ENCODE peak calls at places on chromosome 3, in six cellular contexts. One of them, this sample, is unnamed. For H3K4me1, the result is how much of the 10 kb centered on the place peaks cover.

GRCh38 chr3:157499342-157499963 is 3.8 kb downstream of the VEPH1 start:
- DNase-seq in left ventricle myocardium inferior: no peak
- DNase-seq in heart right ventricle: no peak
- DNase-seq in psoas muscle: peak
- DNase-seq in IMR-90: no peak
- DNase-seq in fibroblast of lung: no peak
- DNase-seq in this sample: peak

GRCh38 chr3:90015688-90016356 is 908.4 kb downstream of the EPHA3 start:
- DNase-seq in fibroblast of lung: peak
- DNase-seq in IMR-90: peak
- DNase-seq in heart right ventricle: peak
- DNase-seq in psoas muscle: no peak
- DNase-seq in left ventricle myocardium inferior: no peak
- DNase-seq in this sample: no peak

GRCh38 chr3:132417695-132418520 is 606 bp downstream of the DNAJC13 start:
- DNase-seq in psoas muscle: peak
- DNase-seq in left ventricle myocardium inferior: peak
- DNase-seq in IMR-90: peak
- DNase-seq in heart right ventricle: peak
- DNase-seq in fibroblast of lung: peak
- DNase-seq in this sample: peak

GRCh38 chr3:44762170-44762677 is 630 bp downstream of the KIF15 start:
- DNase-seq in psoas muscle: no peak
- DNase-seq in fibroblast of lung: peak
- DNase-seq in heart right ventricle: no peak
- DNase-seq in IMR-90: peak
- DNase-seq in left ventricle myocardium inferior: no peak
- DNase-seq in this sample: no peak

GRCh38 chr3:106256249-106256957 is 387.6 kb upstream of the CBLB start:
- DNase-seq in left ventricle myocardium inferior: no peak
- DNase-seq in IMR-90: no peak
- DNase-seq in psoas muscle: no peak
- DNase-seq in heart right ventricle: no peak
- DNase-seq in fibroblast of lung: no peak
- DNase-seq in this sample: no peak

GRCh38 chr3:4759689-4760312 is 219.4 kb upstream of the BHLHE40 start:
- DNase-seq in IMR-90: no peak
- DNase-seq in left ventricle myocardium inferior: no peak
- DNase-seq in heart right ventricle: no peak
- DNase-seq in psoas muscle: no peak
- DNase-seq in fibroblast of lung: no peak
- DNase-seq in this sample: no peak

GRCh38 chr3:130941793-130942192 is 47.9 kb downstream of the ATP2C1 start:
- DNase-seq in fibroblast of lung: no peak
- DNase-seq in heart right ventricle: no peak
- DNase-seq in left ventricle myocardium inferior: no peak
- DNase-seq in psoas muscle: no peak
- DNase-seq in IMR-90: peak
- DNase-seq in this sample: no peak

GRCh38 chr3:20040476-20041196 is 390 bp downstream of the KAT2B start:
- DNase-seq in left ventricle myocardium inferior: peak
- DNase-seq in fibroblast of lung: peak
- DNase-seq in IMR-90: peak
- DNase-seq in heart right ventricle: peak
- DNase-seq in psoas muscle: peak
- DNase-seq in this sample: peak

GRCh38 chr3:126472277-126473006 is 3.2 kb downstream of the ZXDC start:
- DNase-seq in IMR-90: peak
- DNase-seq in fibroblast of lung: peak
- DNase-seq in left ventricle myocardium inferior: peak
- DNase-seq in heart right ventricle: no peak
- DNase-seq in psoas muscle: peak
- DNase-seq in this sample: no peak

GRCh38 chr3:46472736-46473135 is 8.0 kb upstream of the LTF start:
- DNase-seq in psoas muscle: no peak
- DNase-seq in IMR-90: no peak
- DNase-seq in heart right ventricle: no peak
- DNase-seq in fibroblast of lung: no peak
- DNase-seq in left ventricle myocardium inferior: no peak
- DNase-seq in this sample: no peak

GRCh38 chr3:14243782-14244181 is 65.2 kb downstream of the LSM3 start:
- DNase-seq in fibroblast of lung: no peak
- DNase-seq in IMR-90: no peak
- DNase-seq in heart right ventricle: no peak
- DNase-seq in psoas muscle: no peak
- DNase-seq in left ventricle myocardium inferior: no peak
- DNase-seq in this sample: no peak

GRCh38 chr3:197528190-197528589 is 27.6 kb downstream of the BDH1 start:
- DNase-seq in IMR-90: no peak
- DNase-seq in heart right ventricle: no peak
- DNase-seq in left ventricle myocardium inferior: no peak
- DNase-seq in psoas muscle: no peak
- DNase-seq in fibroblast of lung: no peak
- DNase-seq in this sample: no peak

GRCh38 chr3:13887746-13888300 is 8.0 kb upstream of the WNT7A start:
- DNase-seq in IMR-90: no peak
- DNase-seq in heart right ventricle: no peak
- DNase-seq in left ventricle myocardium inferior: no peak
- DNase-seq in fibroblast of lung: no peak
- DNase-seq in psoas muscle: no peak
- DNase-seq in this sample: no peak

GRCh38 chr3:56102034-56102433 is 366.2 kb downstream of the ERC2 start:
- DNase-seq in left ventricle myocardium inferior: no peak
- DNase-seq in IMR-90: no peak
- DNase-seq in fibroblast of lung: no peak
- DNase-seq in psoas muscle: no peak
- DNase-seq in heart right ventricle: no peak
- DNase-seq in this sample: no peak

GRCh38 chr3:195850857-195851531 is 39.3 kb upstream of the MUC4 start:
- DNase-seq in fibroblast of lung: peak
- DNase-seq in IMR-90: peak
- DNase-seq in left ventricle myocardium inferior: peak
- DNase-seq in heart right ventricle: peak
- DNase-seq in psoas muscle: peak
- DNase-seq in this sample: peak

GRCh38 chr3:144060881-144061280 is 89.3 kb downstream of the DIPK2A start:
- DNase-seq in IMR-90: no peak
- DNase-seq in left ventricle myocardium inferior: no peak
- DNase-seq in heart right ventricle: no peak
- DNase-seq in psoas muscle: no peak
- DNase-seq in fibroblast of lung: no peak
- DNase-seq in this sample: no peak

DNA sequence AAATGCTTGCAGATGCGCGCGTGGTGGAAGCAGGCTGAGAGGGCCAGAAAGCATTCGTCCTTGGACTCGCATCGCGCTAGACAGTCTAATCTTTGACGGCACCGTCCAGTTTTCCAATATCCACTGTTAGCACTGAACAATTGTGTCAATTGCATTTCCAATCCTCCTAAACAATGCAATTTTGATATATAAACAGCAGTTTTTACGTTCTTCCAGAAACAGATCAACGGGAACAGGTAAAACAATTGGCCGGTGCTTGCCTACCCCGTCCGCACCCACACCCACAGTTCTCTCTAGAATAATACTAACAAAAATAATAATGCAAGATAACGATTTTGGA is 17.2 kb downstream of the CPN2 start:
- DNase-seq in left ventricle myocardium inferior: no peak
- DNase-seq in heart right ventricle: no peak
- DNase-seq in IMR-90: no peak
- DNase-seq in psoas muscle: no peak
- DNase-seq in fibroblast of lung: peak
- DNase-seq in this sample: no peak
- H3K4me3 ChIP-seq in left ventricle myocardium inferior: peak
- H3K4me3 ChIP-seq in heart right ventricle: no peak
- H3K4me3 ChIP-seq in IMR-90: no peak
- H3K4me3 ChIP-seq in psoas muscle: peak
- H3K4me3 ChIP-seq in fibroblast of lung: peak
- H3K4me3 ChIP-seq in this sample: peak

GRCh38 chr3:11832964-11833621 is 13.6 kb downstream of the TAMM41 start:
- DNase-seq in IMR-90: no peak
- DNase-seq in heart right ventricle: no peak
- DNase-seq in fibroblast of lung: no peak
- DNase-seq in left ventricle myocardium inferior: no peak
- DNase-seq in psoas muscle: no peak
- DNase-seq in this sample: peak

DNA sequence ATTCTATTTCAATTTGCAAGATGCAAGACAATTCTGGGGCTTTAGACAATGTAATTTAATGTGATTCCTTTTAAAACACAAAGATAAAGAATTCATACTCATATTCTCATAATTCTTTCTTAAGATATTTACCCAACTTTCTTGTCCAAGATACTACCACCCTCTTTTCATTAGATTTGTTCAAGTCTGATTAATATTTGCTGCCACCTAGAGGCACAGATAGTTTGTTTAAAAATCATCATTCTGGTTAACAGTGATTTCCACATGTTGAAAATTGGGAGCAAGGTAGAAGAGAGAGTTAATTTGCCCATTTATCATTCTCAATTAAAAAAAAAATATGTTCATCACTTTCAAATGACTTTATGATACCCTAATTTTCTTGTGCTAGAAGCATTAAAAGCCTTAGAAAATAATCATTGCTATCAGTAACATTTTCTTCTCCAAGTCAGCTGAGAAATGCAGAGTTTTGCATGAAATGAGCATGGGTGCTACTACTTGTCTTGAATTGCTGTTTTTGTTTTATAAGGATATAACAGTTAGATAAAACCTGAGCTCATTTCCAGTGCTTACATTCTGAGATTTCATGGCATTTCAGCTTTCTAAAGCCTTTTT is 11.6 kb downstream of the TAMM41 start:
- DNase-seq in heart right ventricle: no peak
- DNase-seq in left ventricle myocardium inferior: no peak
- DNase-seq in fibroblast of lung: peak
- DNase-seq in psoas muscle: no peak
- DNase-seq in IMR-90: peak
- DNase-seq in this sample: peak
- TF ChIP-seq CTCF in heart right ventricle: peak
- TF ChIP-seq CTCF in left ventricle myocardium inferior: peak
- TF ChIP-seq CTCF in fibroblast of lung: peak
- TF ChIP-seq CTCF in psoas muscle: peak
- TF ChIP-seq CTCF in IMR-90: peak
- TF ChIP-seq CTCF in this sample: peak

GRCh38 chr3:30614373-30614772 is 8.0 kb downstream of the TGFBR2 start:
- DNase-seq in IMR-90: no peak
- DNase-seq in left ventricle myocardium inferior: no peak
- DNase-seq in psoas muscle: no peak
- DNase-seq in fibroblast of lung: no peak
- DNase-seq in heart right ventricle: no peak
- DNase-seq in this sample: no peak
- H3K4me1 ChIP-seq in IMR-90: under half
- H3K4me1 ChIP-seq in left ventricle myocardium inferior: half or more
- H3K4me1 ChIP-seq in psoas muscle: half or more
- H3K4me1 ChIP-seq in fibroblast of lung: under half
- H3K4me1 ChIP-seq in heart right ventricle: half or more
- H3K4me1 ChIP-seq in this sample: under half

DNA sequence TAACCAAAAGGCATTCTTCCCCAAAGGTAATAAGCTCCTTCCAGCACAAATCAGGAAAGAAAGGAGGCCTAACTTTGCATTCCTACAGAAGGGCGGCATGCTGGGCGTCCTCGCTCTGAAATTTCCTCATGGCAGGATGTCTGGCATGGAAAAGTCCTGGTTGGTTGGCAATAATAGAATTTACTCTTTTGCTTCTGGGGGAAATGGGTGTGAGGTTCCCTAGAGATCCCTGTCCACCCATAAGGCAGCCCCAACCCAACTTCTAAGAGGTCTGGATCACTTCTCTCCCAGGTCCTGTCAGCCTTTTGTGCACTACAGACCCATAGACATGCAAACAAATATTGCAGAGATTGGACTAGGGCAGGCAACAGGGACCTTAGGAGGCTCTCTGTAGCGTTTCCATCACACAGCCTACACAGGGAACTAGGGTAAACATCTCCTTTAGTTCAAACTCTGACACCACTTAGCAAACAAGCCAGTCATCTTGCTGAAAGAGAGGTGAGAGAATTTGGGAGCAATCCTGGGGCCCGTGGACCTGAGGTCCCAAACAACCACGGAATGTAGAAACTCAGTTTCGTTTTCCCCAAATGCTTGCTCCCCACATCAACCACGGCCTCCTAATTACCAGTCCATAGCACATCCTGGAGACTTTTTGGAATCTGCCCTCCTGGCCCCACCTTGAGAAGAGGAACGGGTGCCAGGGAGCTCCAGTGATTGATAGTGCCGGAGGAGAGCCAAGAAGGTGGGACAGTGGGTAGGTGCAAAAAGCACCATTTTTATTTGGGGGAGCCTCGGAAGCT is 2.1 kb downstream of the ZIC4 start:
- DNase-seq in IMR-90: no peak
- DNase-seq in psoas muscle: no peak
- DNase-seq in heart right ventricle: no peak
- DNase-seq in left ventricle myocardium inferior: no peak
- DNase-seq in fibroblast of lung: no peak
- DNase-seq in this sample: peak
- H3K4me3 ChIP-seq in IMR-90: no peak
- H3K4me3 ChIP-seq in psoas muscle: no peak
- H3K4me3 ChIP-seq in heart right ventricle: no peak
- H3K4me3 ChIP-seq in left ventricle myocardium inferior: no peak
- H3K4me3 ChIP-seq in fibroblast of lung: no peak
- H3K4me3 ChIP-seq in this sample: peak

GRCh38 chr3:150504473-150504872 is 41.8 kb downstream of the SERP1 start:
- DNase-seq in IMR-90: no peak
- DNase-seq in fibroblast of lung: no peak
- DNase-seq in heart right ventricle: no peak
- DNase-seq in left ventricle myocardium inferior: no peak
- DNase-seq in psoas muscle: no peak
- DNase-seq in this sample: no peak

GRCh38 chr3:150508401-150508800 is 37.9 kb downstream of the SERP1 start:
- DNase-seq in heart right ventricle: no peak
- DNase-seq in fibroblast of lung: no peak
- DNase-seq in IMR-90: no peak
- DNase-seq in left ventricle myocardium inferior: no peak
- DNase-seq in psoas muscle: no peak
- DNase-seq in this sample: no peak

GRCh38 chr3:150497956-150498355 is 48.3 kb downstream of the SERP1 start:
- DNase-seq in fibroblast of lung: peak
- DNase-seq in left ventricle myocardium inferior: no peak
- DNase-seq in IMR-90: peak
- DNase-seq in heart right ventricle: no peak
- DNase-seq in psoas muscle: no peak
- DNase-seq in this sample: no peak

GRCh38 chr3:150503402-150504099 is 42.7 kb downstream of the SERP1 start:
- DNase-seq in fibroblast of lung: no peak
- DNase-seq in IMR-90: no peak
- DNase-seq in heart right ventricle: no peak
- DNase-seq in left ventricle myocardium inferior: no peak
- DNase-seq in psoas muscle: no peak
- DNase-seq in this sample: peak
- TF ChIP-seq CTCF in fibroblast of lung: no peak
- TF ChIP-seq CTCF in IMR-90: no peak
- TF ChIP-seq CTCF in heart right ventricle: no peak
- TF ChIP-seq CTCF in left ventricle myocardium inferior: no peak
- TF ChIP-seq CTCF in psoas muscle: no peak
- TF ChIP-seq CTCF in this sample: peak

DNA sequence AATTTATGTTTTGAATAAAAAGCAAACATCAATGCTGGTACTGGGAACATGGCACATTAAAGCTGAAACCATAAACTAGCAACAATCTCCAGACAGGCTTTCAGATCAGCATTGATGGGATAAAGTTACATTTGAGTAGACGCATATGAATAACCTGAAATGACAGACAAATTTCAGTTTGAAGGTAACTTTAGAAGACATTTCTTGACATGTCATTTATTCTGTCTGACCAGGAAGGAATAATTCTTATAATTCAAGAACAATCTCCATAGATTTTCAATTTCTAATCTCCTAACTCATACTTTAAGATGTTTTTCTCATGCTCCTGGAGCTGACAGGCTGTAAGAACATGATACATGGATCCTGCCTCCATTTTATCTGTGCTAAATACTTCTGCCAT is 69.8 kb downstream of the PLCH1 start:
- DNase-seq in heart right ventricle: no peak
- DNase-seq in IMR-90: no peak
- DNase-seq in fibroblast of lung: no peak
- DNase-seq in left ventricle myocardium inferior: no peak
- DNase-seq in psoas muscle: no peak
- DNase-seq in this sample: no peak
- H3K4me1 ChIP-seq in heart right ventricle: under half
- H3K4me1 ChIP-seq in IMR-90: under half
- H3K4me1 ChIP-seq in fibroblast of lung: under half
- H3K4me1 ChIP-seq in left ventricle myocardium inferior: under half
- H3K4me1 ChIP-seq in psoas muscle: under half
- H3K4me1 ChIP-seq in this sample: under half

This sample was measured in GM23338.